ENCODE peak calls at places on chromosomes 16 and 17, in ten cellular contexts. Z is H7, E is lower lobe of right lung, S is endodermal cell, L is MG63, T is kidney, K is PC-9, D is neuronal stem cell, U is GM12865, W is uterus. M is an unnamed sample.
A peak's percentile ranks its signal among the peaks of the same experiment; 100 is the strongest.

GRCh38 chr16:85234310-85235235 is 122.3 kb upstream of the CIBAR2 start:
- DNase-seq in D (peak; percentile 91), U (no peak), S (peak; percentile 97), T (peak; percentile 92), E (peak; percentile 56), Z (peak; percentile 100), W (peak; percentile 85), K (peak; percentile 55), L (peak; percentile 88), M (peak; percentile 53)

GRCh38 chr16:3266873-3267537 is 10.6 kb upstream of the MEFV start:
- DNase-seq in T (no peak), Z (peak; percentile 73), D (no peak), W (no peak), E (no peak), S (peak; percentile 53), U (no peak), K (no peak), L (peak; percentile 57), M (no peak)

GRCh38 chr17:34146440-34147043 is 108.5 kb upstream of the CCL2 start:
- DNase-seq in T (no peak), E (peak; percentile 60), L (peak; percentile 36), K (peak; percentile 40), U (peak; percentile 67), Z (peak; percentile 71), W (no peak), S (peak; percentile 98), D (peak; percentile 27), M (peak; percentile 54)

GRCh38 chr17:26766743-26767142 is 527.2 kb upstream of the WSB1 start:
- DNase-seq in U (no peak), K (no peak), S (no peak), L (no peak), T (peak; percentile 21), W (no peak), D (no peak), E (no peak), Z (no peak), M (no peak)

GRCh38 chr16:67546761-67547422 is 15.4 kb upstream of the CTCF start:
- DNase-seq in L (peak; percentile 52), K (peak; percentile 75), D (peak; percentile 67), U (peak; percentile 84), E (peak; percentile 79), W (peak; percentile 70), Z (peak; percentile 95), S (peak; percentile 95), T (peak; percentile 82), M (peak; percentile 92)

GRCh38 chr16:31181102-31181830 is 1.3 kb downstream of the FUS start:
- DNase-seq in S (no peak), K (peak; percentile 31), Z (no peak), U (no peak), W (peak; percentile 38), D (peak; percentile 20), L (peak; percentile 56), E (peak; percentile 55), T (peak; percentile 77), M (peak; percentile 86)

GRCh38 chr17:39001703-39002637 is 34.8 kb upstream of the FBXO47 start:
- DNase-seq in K (peak; percentile 81), T (peak; percentile 91), S (peak; percentile 68), W (peak; percentile 73), E (peak; percentile 85), U (no peak), L (peak; percentile 57), Z (peak; percentile 35), D (no peak), M (peak; percentile 84)

GRCh38 chr16:57377080-57377841 is 5.0 kb downstream of the CX3CL1 start:
- DNase-seq in W (no peak), T (no peak), Z (peak; percentile 65), U (peak; percentile 93), D (no peak), S (peak; percentile 70), K (peak; percentile 72), L (no peak), E (no peak), M (no peak)

GRCh38 chr17:82590216-82590615 is 58.0 kb downstream of the WDR45B start:
- DNase-seq in Z (no peak), L (no peak), U (no peak), W (no peak), S (no peak), T (peak; percentile 36), E (peak; percentile 36), K (no peak), D (no peak), M (no peak)

GRCh38 chr17:82592751-82593589 is 55.3 kb downstream of the WDR45B start:
- DNase-seq in L (peak; percentile 61), S (peak; percentile 85), Z (peak; percentile 82), T (peak; percentile 85), W (peak; percentile 82), K (peak; percentile 77), U (peak; percentile 62), E (peak; percentile 80), D (peak; percentile 47), M (peak; percentile 72)

GRCh38 chr17:82592289-82592683 is 56.0 kb downstream of the WDR45B start:
- DNase-seq in U (no peak), T (peak; percentile 72), K (peak; percentile 71), S (no peak), W (peak; percentile 36), L (no peak), E (peak; percentile 84), D (no peak), Z (peak; percentile 38), M (peak; percentile 88)

GRCh38 chr17:82589851-82590180 is 58.4 kb downstream of the WDR45B start:
- DNase-seq in S (no peak), Z (no peak), W (no peak), U (no peak), K (no peak), E (peak; percentile 25), T (peak; percentile 14), D (no peak), L (no peak), M (no peak)

DNA sequence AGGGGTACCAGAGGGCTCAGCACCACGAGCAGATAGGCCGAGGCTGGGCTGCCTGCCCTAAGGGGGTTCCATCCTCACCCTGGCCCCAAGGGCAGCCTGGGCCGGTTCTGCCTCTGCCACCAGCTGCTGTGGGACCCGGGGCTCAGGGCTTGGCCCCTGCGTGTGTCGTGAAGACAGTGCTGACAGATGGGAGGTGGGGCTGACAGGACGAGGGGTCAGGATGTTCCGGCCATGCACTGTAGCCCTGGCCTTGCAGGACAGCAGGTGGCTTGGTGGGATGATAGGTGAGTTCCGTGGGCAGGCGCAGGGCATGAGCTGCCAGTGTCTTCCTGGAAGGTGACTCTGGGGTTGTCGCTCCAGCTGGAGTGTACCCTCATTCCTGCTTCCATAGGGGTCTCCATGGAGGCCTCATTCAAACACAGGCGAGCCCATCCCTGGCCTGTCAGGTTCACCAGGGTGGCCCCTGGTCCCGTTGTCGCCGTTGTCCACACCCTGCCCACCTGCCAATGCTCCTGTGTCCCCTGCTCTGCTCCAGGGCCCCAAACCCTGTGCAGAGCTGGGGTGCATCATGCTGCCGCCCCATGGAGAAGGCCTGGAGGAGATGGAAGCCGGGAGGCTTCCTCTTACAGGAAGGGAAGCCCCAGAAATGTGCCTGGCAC is 57.2 kb downstream of the WDR45B start:
- DNase-seq in T (peak; percentile 73), U (no peak), S (no peak), Z (peak; percentile 46), E (peak; percentile 45), W (no peak), D (no peak), L (no peak), K (no peak), M (no peak)
- H3K4me3 ChIP-seq in T (no peak overlapping the region), U (no peak overlapping the region), S (no peak overlapping the region), Z (no peak overlapping the region), E (no peak overlapping the region), W (no peak overlapping the region), D (peak overlapping the region; percentile 53), L (no peak overlapping the region), K (no peak overlapping the region), M (no peak overlapping the region)

GRCh38 chr17:49858796-49859195 is 10.9 kb upstream of the TAC4 start:
- DNase-seq in W (no peak), D (no peak), T (no peak), L (peak; percentile 54), E (no peak), S (no peak), K (no peak), Z (no peak), U (no peak), M (no peak)

GRCh38 chr17:49862781-49863331 is 15.0 kb upstream of the TAC4 start:
- DNase-seq in L (no peak), Z (peak; percentile 73), K (no peak), U (no peak), E (no peak), W (no peak), S (no peak), D (no peak), T (no peak), M (no peak)

GRCh38 chr17:49861150-49861884 is 13.4 kb upstream of the TAC4 start:
- DNase-seq in K (peak; percentile 68), Z (peak; percentile 93), S (peak; percentile 89), T (no peak), L (peak; percentile 43), E (no peak), D (peak; percentile 64), U (peak; percentile 46), W (peak; percentile 40), M (no peak)

GRCh38 chr17:49859991-49860953 is 12.4 kb upstream of the TAC4 start:
- DNase-seq in D (no peak), L (peak; percentile 40), E (no peak), W (no peak), S (peak; percentile 90), K (no peak), T (no peak), U (no peak), Z (peak; percentile 80), M (no peak)
- H3K4me3 ChIP-seq in D (no peak overlapping the region), L (no peak overlapping the region), E (no peak overlapping the region), W (no peak overlapping the region), S (no peak overlapping the region), K (no peak overlapping the region), T (no peak overlapping the region), U (no peak overlapping the region), Z (no peak overlapping the region), M (no peak overlapping the region)

GRCh38 chr17:17748604-17749003 is 67.3 kb downstream of the RAI1 start:
- DNase-seq in L (no peak), K (no peak), U (no peak), T (peak; percentile 70), Z (no peak), E (no peak), W (no peak), S (no peak), D (no peak), M (no peak)

GRCh38 chr17:17744116-17744515 is 62.9 kb downstream of the RAI1 start:
- DNase-seq in L (no peak), D (no peak), K (no peak), E (no peak), T (no peak), U (no peak), S (no peak), Z (no peak), W (no peak), M (no peak)

GRCh38 chr17:17748179-17748578 is 66.9 kb downstream of the RAI1 start:
- DNase-seq in D (no peak), K (no peak), U (peak; percentile 58), W (no peak), L (no peak), S (no peak), T (no peak), E (no peak), Z (peak; percentile 62), M (no peak)

GRCh38 chr17:17743391-17744112 is 62.3 kb downstream of the RAI1 start:
- DNase-seq in Z (no peak), D (no peak), K (no peak), E (no peak), L (no peak), T (no peak), W (no peak), U (no peak), S (no peak), M (no peak)

DNA sequence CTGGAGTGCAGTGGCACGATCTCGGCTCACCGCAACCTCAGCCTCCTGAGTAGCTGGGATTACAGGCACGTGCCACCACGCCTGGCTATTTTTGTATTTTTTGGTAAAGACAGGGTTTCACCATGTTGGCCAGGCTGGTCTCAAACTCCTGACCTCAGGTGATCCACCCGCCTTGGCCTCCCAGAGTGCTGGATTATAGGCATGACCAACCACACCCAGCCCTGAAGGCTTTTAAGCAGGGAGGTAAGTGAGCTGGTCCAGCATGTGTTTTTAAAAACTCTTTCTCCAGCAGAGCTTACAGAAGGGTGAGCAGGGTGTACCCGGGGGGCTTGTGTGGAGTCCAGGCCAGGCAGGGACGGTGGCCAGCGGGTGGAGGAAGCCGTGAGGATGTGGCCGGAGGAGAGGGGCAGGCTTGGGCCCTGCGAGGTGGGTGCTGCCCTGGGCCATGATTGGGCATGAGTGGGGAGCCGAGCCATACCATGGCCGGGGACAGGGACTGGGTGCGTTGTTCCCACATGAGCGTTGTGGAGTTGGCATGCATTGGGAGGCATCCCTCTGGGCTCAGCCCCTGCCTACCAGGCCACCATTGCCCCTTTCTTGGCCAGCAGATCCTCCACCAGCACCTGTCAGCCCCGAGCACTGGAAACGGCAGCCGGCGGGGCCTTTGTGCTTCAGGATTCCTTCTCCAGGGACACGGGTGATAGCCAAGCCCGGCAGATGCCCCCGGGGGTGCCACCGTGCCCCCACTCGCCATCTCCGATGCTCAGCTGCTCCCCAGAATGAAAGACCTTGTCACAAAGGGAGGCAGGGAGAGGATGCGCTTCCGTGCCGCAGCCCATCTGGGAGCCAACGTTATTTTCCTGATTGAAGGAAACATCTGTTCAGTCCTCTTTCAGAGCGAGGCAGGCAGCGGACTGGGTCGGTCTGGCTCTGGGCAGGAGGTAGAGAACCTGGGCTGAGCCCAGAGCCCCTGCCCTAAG is 64.5 kb downstream of the RAI1 start:
- DNase-seq in L (no peak), D (no peak), U (no peak), K (no peak), E (no peak), Z (no peak), W (no peak), T (peak; percentile 74), S (no peak), M (no peak)
- H3K4me3 ChIP-seq in L (no peak overlapping the region), D (no peak overlapping the region), U (no peak overlapping the region), K (no peak overlapping the region), E (no peak overlapping the region), Z (no peak overlapping the region), W (no peak overlapping the region), T (no peak overlapping the region), S (no peak overlapping the region), M (no peak overlapping the region)

GRCh38 chr17:58248955-58249269 is 10.5 kb downstream of the LPO start:
- DNase-seq in D (no peak), S (no peak), U (no peak), Z (no peak), K (no peak), E (no peak), L (no peak), T (no peak), W (no peak), M (no peak)
- H3K4me3 ChIP-seq in D (no peak overlapping the region), S (peak overlapping the region; percentile 58), U (no peak overlapping the region), Z (peak overlapping the region; percentile 30), K (no peak overlapping the region), E (peak overlapping the region; percentile 56), L (no peak overlapping the region), T (no peak overlapping the region), W (peak overlapping the region; percentile 43), M (peak overlapping the region; percentile 39)

M was measured in left lung.